ENCODE peak calls at places on chromosome 21, in five cellular contexts. V is GM03348, L is GM12865, K is mucosa of descending colon, P is cardiac fibroblast. I is an unnamed sample.

GRCh38 chr21:17610862-17611261 is 1.8 kb downstream of the BTG3 start:
- DNase-seq in P (no peak), K (peak), V (peak), L (no peak), I (peak)

GRCh38 chr21:41979751-41980369 is 26.0 kb upstream of the C2CD2 start:
- DNase-seq in P (no peak), L (no peak), V (no peak), K (no peak), I (no peak)

GRCh38 chr21:46304955-46305354 is 18.7 kb downstream of the C21orf58 start:
- DNase-seq in P (no peak), K (no peak), L (no peak), V (no peak), I (no peak)

GRCh38 chr21:42216726-42217572 is 2.0 kb upstream of the ABCG1 start:
- DNase-seq in V (no peak), P (no peak), K (no peak), L (no peak), I (no peak)

GRCh38 chr21:31975491-31975890 is 102.7 kb downstream of the HUNK start:
- DNase-seq in K (no peak), P (no peak), V (no peak), L (no peak), I (no peak)

GRCh38 chr21:35614412-35614901 is 445.9 kb downstream of the SETD4 start:
- DNase-seq in V (peak), P (peak), K (no peak), L (no peak), I (no peak)

GRCh38 chr21:37071561-37072238 is 1.2 kb downstream of the PIGP start:
- DNase-seq in V (peak), K (peak), P (peak), L (peak), I (peak)

GRCh38 chr21:45054927-45055612 is 19.3 kb upstream of the ADARB1 start:
- DNase-seq in K (no peak), V (no peak), L (no peak), P (no peak), I (no peak)

GRCh38 chr21:38831526-38832467 is 26.1 kb downstream of the ETS2 start:
- DNase-seq in K (no peak), L (peak), V (peak), P (peak), I (peak)

GRCh38 chr21:37195078-37195477 is 72.1 kb downstream of the VPS26C start:
- DNase-seq in L (no peak), V (no peak), K (no peak), P (no peak), I (no peak)

GRCh38 chr21:44463716-44464115 is 8.4 kb downstream of the LRRC3 start:
- DNase-seq in V (no peak), P (no peak), L (no peak), K (no peak), I (no peak)

GRCh38 chr21:35256468-35256988 is 207.4 kb upstream of the RUNX1 start:
- DNase-seq in K (peak), L (no peak), V (peak), P (peak), I (peak)

GRCh38 chr21:31276663-31277062 is 67.4 kb downstream of the TIAM1 start:
- DNase-seq in V (no peak), K (no peak), P (no peak), L (no peak), I (no peak)

GRCh38 chr21:14120091-14120734 is 90.5 kb downstream of the LIPI start:
- DNase-seq in P (peak), K (peak), L (peak), V (peak), I (peak)

GRCh38 chr21:36205962-36206361 is 49.3 kb downstream of the DOP1B start:
- DNase-seq in K (no peak), P (no peak), V (no peak), L (no peak), I (no peak)

GRCh38 chr21:43712268-43712942 is 6.5 kb upstream of the PDXK start:
- DNase-seq in V (peak), L (no peak), P (peak), K (peak), I (peak)

GRCh38 chr21:25350056-25350455 is 257.2 kb downstream of the MRPL39 start:
- DNase-seq in L (peak), V (peak), P (peak), K (no peak), I (no peak)

GRCh38 chr21:28738305-28738704 is 254.4 kb downstream of the LTN1 start:
- DNase-seq in K (no peak), V (no peak), P (no peak), L (no peak), I (no peak)

GRCh38 chr21:25878334-25878733 is 143.6 kb downstream of the GABPA start:
- DNase-seq in P (peak), V (no peak), L (no peak), K (no peak), I (no peak)

GRCh38 chr21:35352066-35352770 is 303.1 kb upstream of the RUNX1 start:
- DNase-seq in V (peak), L (no peak), K (no peak), P (peak), I (no peak)

GRCh38 chr21:35226302-35226701 is 177.2 kb upstream of the RUNX1 start:
- DNase-seq in K (no peak), P (peak), V (no peak), L (no peak), I (no peak)